ENCODE peak calls at places on chromosome 9, in six cellular contexts. One of them, this sample, is unnamed.

GRCh38 chr9:131484560-131485185 is 18.0 kb upstream of the POMT1 start:
- DNase-seq in fibroblast of lung: no peak
- DNase-seq in neural crest cell: no peak
- DNase-seq in retinal pigment epithelial cell: no peak
- DNase-seq in HFF-Myc: no peak
- DNase-seq in fibroblast of pulmonary artery: no peak
- DNase-seq in this sample: no peak

GRCh38 chr9:93600504-93600903 is 24.1 kb downstream of the PHF2 start:
- DNase-seq in fibroblast of lung: no peak
- DNase-seq in neural crest cell: no peak
- DNase-seq in retinal pigment epithelial cell: no peak
- DNase-seq in HFF-Myc: no peak
- DNase-seq in fibroblast of pulmonary artery: no peak
- DNase-seq in this sample: no peak

GRCh38 chr9:129343697-129344375 is 165.8 kb upstream of the IER5L start:
- DNase-seq in fibroblast of lung: peak
- DNase-seq in neural crest cell: no peak
- DNase-seq in retinal pigment epithelial cell: no peak
- DNase-seq in HFF-Myc: no peak
- DNase-seq in fibroblast of pulmonary artery: peak
- DNase-seq in this sample: no peak

GRCh38 chr9:76441551-76442322 is 17.2 kb upstream of the GCNT1 start:
- DNase-seq in fibroblast of lung: peak
- DNase-seq in neural crest cell: no peak
- DNase-seq in retinal pigment epithelial cell: peak
- DNase-seq in HFF-Myc: no peak
- DNase-seq in fibroblast of pulmonary artery: peak
- DNase-seq in this sample: no peak

GRCh38 chr9:133375116-133375723 is 640 bp downstream of the SURF4 start:
- DNase-seq in fibroblast of lung: peak
- DNase-seq in neural crest cell: no peak
- DNase-seq in retinal pigment epithelial cell: no peak
- DNase-seq in HFF-Myc: no peak
- DNase-seq in fibroblast of pulmonary artery: peak
- DNase-seq in this sample: no peak

GRCh38 chr9:73919712-73920111 is 577.4 kb upstream of the RORB start:
- DNase-seq in fibroblast of lung: no peak
- DNase-seq in neural crest cell: no peak
- DNase-seq in retinal pigment epithelial cell: no peak
- DNase-seq in HFF-Myc: no peak
- DNase-seq in fibroblast of pulmonary artery: no peak
- DNase-seq in this sample: no peak

GRCh38 chr9:31604516-31604915 is 779.9 kb upstream of the ACO1 start:
- DNase-seq in fibroblast of lung: no peak
- DNase-seq in neural crest cell: no peak
- DNase-seq in retinal pigment epithelial cell: no peak
- DNase-seq in HFF-Myc: no peak
- DNase-seq in fibroblast of pulmonary artery: no peak
- DNase-seq in this sample: no peak

GRCh38 chr9:136539427-136540412 is 6.1 kb downstream of the NOTCH1 start:
- DNase-seq in fibroblast of lung: peak
- DNase-seq in neural crest cell: no peak
- DNase-seq in retinal pigment epithelial cell: peak
- DNase-seq in HFF-Myc: no peak
- DNase-seq in fibroblast of pulmonary artery: peak
- DNase-seq in this sample: no peak

GRCh38 chr9:113694912-113695900 is 180.9 kb upstream of the ZNF618 start:
- DNase-seq in fibroblast of lung: no peak
- DNase-seq in neural crest cell: no peak
- DNase-seq in retinal pigment epithelial cell: no peak
- DNase-seq in HFF-Myc: no peak
- DNase-seq in fibroblast of pulmonary artery: no peak
- DNase-seq in this sample: no peak

GRCh38 chr9:68793605-68794343 is 88.7 kb downstream of the PIP5K1B start:
- DNase-seq in fibroblast of lung: no peak
- DNase-seq in neural crest cell: no peak
- DNase-seq in retinal pigment epithelial cell: no peak
- DNase-seq in HFF-Myc: no peak
- DNase-seq in fibroblast of pulmonary artery: no peak
- DNase-seq in this sample: no peak

GRCh38 chr9:131500377-131500776 is 2.3 kb upstream of the POMT1 start:
- DNase-seq in fibroblast of lung: no peak
- DNase-seq in neural crest cell: no peak
- DNase-seq in retinal pigment epithelial cell: no peak
- DNase-seq in HFF-Myc: no peak
- DNase-seq in fibroblast of pulmonary artery: no peak
- DNase-seq in this sample: no peak

GRCh38 chr9:23557691-23558090 is 268.3 kb downstream of the ELAVL2 start:
- DNase-seq in fibroblast of lung: no peak
- DNase-seq in neural crest cell: no peak
- DNase-seq in retinal pigment epithelial cell: no peak
- DNase-seq in HFF-Myc: no peak
- DNase-seq in fibroblast of pulmonary artery: no peak
- DNase-seq in this sample: no peak

GRCh38 chr9:138009016-138009415 is 131.4 kb downstream of the CACNA1B start:
- DNase-seq in fibroblast of lung: no peak
- DNase-seq in neural crest cell: no peak
- DNase-seq in retinal pigment epithelial cell: no peak
- DNase-seq in HFF-Myc: no peak
- DNase-seq in fibroblast of pulmonary artery: no peak
- DNase-seq in this sample: no peak

GRCh38 chr9:128887914-128888350 is 6.0 kb downstream of the LRRC8A start:
- DNase-seq in fibroblast of lung: peak
- DNase-seq in neural crest cell: no peak
- DNase-seq in retinal pigment epithelial cell: no peak
- DNase-seq in HFF-Myc: no peak
- DNase-seq in fibroblast of pulmonary artery: peak
- DNase-seq in this sample: peak

GRCh38 chr9:12695474-12695873 is 2.3 kb downstream of the TYRP1 start:
- DNase-seq in fibroblast of lung: no peak
- DNase-seq in neural crest cell: no peak
- DNase-seq in retinal pigment epithelial cell: no peak
- DNase-seq in HFF-Myc: no peak
- DNase-seq in fibroblast of pulmonary artery: no peak
- DNase-seq in this sample: no peak

GRCh38 chr9:14079440-14079839 is 234.5 kb downstream of the NFIB start:
- DNase-seq in fibroblast of lung: no peak
- DNase-seq in neural crest cell: no peak
- DNase-seq in retinal pigment epithelial cell: no peak
- DNase-seq in HFF-Myc: no peak
- DNase-seq in fibroblast of pulmonary artery: no peak
- DNase-seq in this sample: no peak

GRCh38 chr9:121559183-121559582 is 59.5 kb upstream of the GGTA1 start:
- DNase-seq in fibroblast of lung: no peak
- DNase-seq in neural crest cell: no peak
- DNase-seq in retinal pigment epithelial cell: peak
- DNase-seq in HFF-Myc: no peak
- DNase-seq in fibroblast of pulmonary artery: peak
- DNase-seq in this sample: no peak

GRCh38 chr9:31519011-31519410 is 865.4 kb upstream of the ACO1 start:
- DNase-seq in fibroblast of lung: no peak
- DNase-seq in neural crest cell: no peak
- DNase-seq in retinal pigment epithelial cell: no peak
- DNase-seq in HFF-Myc: no peak
- DNase-seq in fibroblast of pulmonary artery: no peak
- DNase-seq in this sample: peak

DNA sequence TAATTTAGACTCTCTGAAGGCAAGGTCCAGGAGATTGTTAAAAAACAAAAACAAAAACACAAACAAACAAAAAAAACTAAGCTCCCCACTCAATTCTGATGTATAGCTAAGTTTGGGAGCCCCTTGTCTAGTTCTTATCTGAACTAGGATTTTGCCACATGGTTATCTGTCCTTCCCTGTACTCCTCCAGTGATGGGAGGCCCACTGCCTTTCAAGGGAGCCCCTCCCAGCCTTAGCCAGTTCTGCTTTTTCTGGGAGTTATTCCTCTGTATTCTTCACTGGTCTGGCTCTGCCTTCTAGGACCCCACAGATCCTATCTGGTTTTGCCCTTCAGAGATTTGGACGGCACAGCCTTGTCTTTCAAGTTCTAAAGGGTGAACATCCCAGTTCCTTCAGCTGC is 2.1 kb upstream of the ALDH1B1 start:
- DNase-seq in fibroblast of lung: no peak
- DNase-seq in neural crest cell: no peak
- DNase-seq in retinal pigment epithelial cell: no peak
- DNase-seq in HFF-Myc: no peak
- DNase-seq in fibroblast of pulmonary artery: no peak
- DNase-seq in this sample: no peak
- TF ChIP-seq CTCF in fibroblast of lung: no peak
- TF ChIP-seq CTCF in neural crest cell: no peak
- TF ChIP-seq CTCF in retinal pigment epithelial cell: no peak
- TF ChIP-seq CTCF in HFF-Myc: no peak
- TF ChIP-seq CTCF in fibroblast of pulmonary artery: no peak
- TF ChIP-seq CTCF in this sample: no peak

DNA sequence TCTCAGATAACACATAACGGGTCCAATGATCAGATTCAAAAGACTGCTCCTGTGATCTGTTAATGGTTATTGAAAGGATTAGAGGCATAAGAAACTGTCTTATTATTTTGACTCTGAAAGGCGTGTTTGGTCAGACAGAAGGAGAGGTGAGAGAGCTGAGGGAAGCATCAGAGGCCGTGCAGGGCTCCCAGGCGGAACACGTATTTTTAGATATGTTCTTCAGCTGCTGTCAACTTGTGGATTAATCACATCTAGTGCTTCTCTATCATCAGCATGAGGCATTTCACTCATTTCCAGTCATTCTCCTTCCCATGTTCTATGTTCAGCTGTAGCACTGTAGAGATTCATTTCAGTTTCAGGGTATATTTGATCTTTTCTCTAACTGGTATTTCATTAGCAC is 199.8 kb downstream of the MAPKAP1 start:
- DNase-seq in fibroblast of lung: no peak
- DNase-seq in neural crest cell: no peak
- DNase-seq in retinal pigment epithelial cell: no peak
- DNase-seq in HFF-Myc: no peak
- DNase-seq in fibroblast of pulmonary artery: no peak
- DNase-seq in this sample: no peak
- TF ChIP-seq CTCF in fibroblast of lung: no peak
- TF ChIP-seq CTCF in neural crest cell: no peak
- TF ChIP-seq CTCF in retinal pigment epithelial cell: no peak
- TF ChIP-seq CTCF in HFF-Myc: no peak
- TF ChIP-seq CTCF in fibroblast of pulmonary artery: no peak
- TF ChIP-seq CTCF in this sample: no peak

GRCh38 chr9:124394596-124394995 is 20.6 kb downstream of the PSMB7 start:
- DNase-seq in fibroblast of lung: no peak
- DNase-seq in neural crest cell: no peak
- DNase-seq in retinal pigment epithelial cell: no peak
- DNase-seq in HFF-Myc: no peak
- DNase-seq in fibroblast of pulmonary artery: no peak
- DNase-seq in this sample: no peak
- TF ChIP-seq CTCF in fibroblast of lung: peak
- TF ChIP-seq CTCF in neural crest cell: no peak
- TF ChIP-seq CTCF in retinal pigment epithelial cell: no peak
- TF ChIP-seq CTCF in HFF-Myc: no peak
- TF ChIP-seq CTCF in fibroblast of pulmonary artery: no peak
- TF ChIP-seq CTCF in this sample: no peak

GRCh38 chr9:109459423-109459822 is 38.7 kb downstream of the PTPN3 start:
- DNase-seq in fibroblast of lung: no peak
- DNase-seq in neural crest cell: no peak
- DNase-seq in retinal pigment epithelial cell: no peak
- DNase-seq in HFF-Myc: no peak
- DNase-seq in fibroblast of pulmonary artery: no peak
- DNase-seq in this sample: no peak
- TF ChIP-seq CTCF in fibroblast of lung: no peak
- TF ChIP-seq CTCF in neural crest cell: no peak
- TF ChIP-seq CTCF in retinal pigment epithelial cell: no peak
- TF ChIP-seq CTCF in HFF-Myc: no peak
- TF ChIP-seq CTCF in fibroblast of pulmonary artery: no peak
- TF ChIP-seq CTCF in this sample: no peak

GRCh38 chr9:4223434-4223833 is 76.4 kb downstream of the GLIS3 start:
- DNase-seq in fibroblast of lung: no peak
- DNase-seq in neural crest cell: no peak
- DNase-seq in retinal pigment epithelial cell: no peak
- DNase-seq in HFF-Myc: no peak
- DNase-seq in fibroblast of pulmonary artery: no peak
- DNase-seq in this sample: no peak

GRCh38 chr9:4226331-4227250 is 73.3 kb downstream of the GLIS3 start:
- DNase-seq in fibroblast of lung: no peak
- DNase-seq in neural crest cell: no peak
- DNase-seq in retinal pigment epithelial cell: no peak
- DNase-seq in HFF-Myc: no peak
- DNase-seq in fibroblast of pulmonary artery: no peak
- DNase-seq in this sample: no peak

GRCh38 chr9:4224181-4224580 is 75.7 kb downstream of the GLIS3 start:
- DNase-seq in fibroblast of lung: no peak
- DNase-seq in neural crest cell: no peak
- DNase-seq in retinal pigment epithelial cell: no peak
- DNase-seq in HFF-Myc: no peak
- DNase-seq in fibroblast of pulmonary artery: no peak
- DNase-seq in this sample: no peak

GRCh38 chr9:4228142-4228541 is 71.7 kb downstream of the GLIS3 start:
- DNase-seq in fibroblast of lung: no peak
- DNase-seq in neural crest cell: no peak
- DNase-seq in retinal pigment epithelial cell: no peak
- DNase-seq in HFF-Myc: no peak
- DNase-seq in fibroblast of pulmonary artery: no peak
- DNase-seq in this sample: no peak

DNA sequence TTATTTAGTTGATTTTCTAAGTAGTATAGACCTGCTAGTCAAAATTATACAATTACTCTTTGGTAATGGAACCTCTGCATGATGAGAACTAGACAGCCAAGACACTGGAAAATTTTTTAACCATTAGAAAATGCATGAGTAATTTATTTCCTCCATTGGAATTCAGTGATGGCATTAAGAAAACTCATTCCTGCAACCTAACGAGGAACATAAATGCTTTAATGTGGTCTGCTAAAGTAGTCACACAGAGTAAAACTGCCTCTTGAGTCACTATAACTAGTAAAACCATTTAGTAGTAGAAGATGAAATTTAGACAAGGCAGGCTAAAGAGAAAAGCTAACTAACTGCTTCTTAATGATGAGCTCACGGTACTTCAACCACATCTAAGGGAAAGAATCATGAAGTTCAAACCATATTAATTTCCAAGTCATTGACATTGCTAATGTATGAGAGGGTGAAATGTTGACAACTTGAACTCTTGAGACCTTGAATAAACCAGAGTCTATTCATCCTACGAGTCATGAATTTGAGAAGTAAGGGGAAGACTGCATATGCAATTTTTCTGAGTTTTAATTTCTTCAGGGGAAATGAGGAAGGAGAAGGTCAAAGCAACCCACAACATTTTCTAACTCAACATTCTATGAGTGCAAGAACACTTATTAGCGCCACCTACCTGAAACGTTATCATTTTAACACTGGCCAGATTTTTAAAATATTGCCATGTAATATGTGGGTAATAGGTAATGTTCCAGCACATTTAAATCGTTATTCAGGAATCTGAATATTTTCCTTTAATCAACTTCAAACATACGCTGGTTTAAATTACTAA is 74.4 kb downstream of the GLIS3 start:
- DNase-seq in fibroblast of lung: peak
- DNase-seq in neural crest cell: no peak
- DNase-seq in retinal pigment epithelial cell: peak
- DNase-seq in HFF-Myc: peak
- DNase-seq in fibroblast of pulmonary artery: peak
- DNase-seq in this sample: no peak
- TF ChIP-seq CTCF in fibroblast of lung: peak
- TF ChIP-seq CTCF in neural crest cell: no peak
- TF ChIP-seq CTCF in retinal pigment epithelial cell: peak
- TF ChIP-seq CTCF in HFF-Myc: peak
- TF ChIP-seq CTCF in fibroblast of pulmonary artery: no peak
- TF ChIP-seq CTCF in this sample: no peak

This sample was measured in nephron progenitor cell.